ENCODE peak calls at places on chromosomes 3 and 15, in four cellular contexts. A is stimulated activated CD4-positive, alpha-beta T cell treated with anti-CD3 and anti-CD28 coated beads, Interleukin-4, amount 100 ng/mL, for 48 hours; P is natural killer cell; F is AG09309. G is an unnamed sample.

GRCh38 chr15:64134322-64134829 is 17.2 kb upstream of the SNX22 start:
- DNase-seq in A (no peak), P (no peak), F (no peak), G (no peak)

GRCh38 chr3:10242182-10243065 is 5.8 kb upstream of the TATDN2 start:
- DNase-seq in A (peak), P (peak), F (no peak), G (no peak)

GRCh38 chr15:79243723-79244122 is 38.8 kb upstream of the ANKRD34C start:
- DNase-seq in A (no peak), P (no peak), F (no peak), G (no peak)

GRCh38 chr3:34725774-34726173 is 913.6 kb upstream of the ARPP21 start:
- DNase-seq in A (no peak), P (no peak), F (no peak), G (no peak)

GRCh38 chr15:83164409-83165404 is 42.9 kb downstream of the HDGFL3 start:
- DNase-seq in A (no peak), P (no peak), F (no peak), G (peak)

GRCh38 chr3:87810427-87810826 is 248.4 kb downstream of the CGGBP1 start:
- DNase-seq in A (no peak), P (no peak), F (no peak), G (no peak)

GRCh38 chr3:46848271-46849097 is 14.8 kb downstream of the MYL3 start:
- DNase-seq in A (peak), P (peak), F (no peak), G (no peak)

GRCh38 chr15:67707520-67708283 is 117.6 kb upstream of the SKOR1 start:
- DNase-seq in A (no peak), P (no peak), F (no peak), G (no peak)

GRCh38 chr3:52041118-52041847 is 15.1 kb downstream of the DUSP7 start:
- DNase-seq in A (no peak), P (no peak), F (no peak), G (no peak)

G was measured in GM12891.